ENCODE peak calls at places on chromosomes 11 and 22, in six cellular contexts. P, F, D, Z, A and I are unnamed samples.

GRCh38 chr11:122205036-122205435 is 89.0 kb upstream of the BLID start:
- DNase-seq in P (no peak), F (no peak), D (no peak), Z (no peak), A (no peak), I (no peak)

GRCh38 chr11:78961186-78961782 is 386.6 kb upstream of the NARS2 start:
- DNase-seq in P (no peak), F (no peak), D (peak; percentile 54), Z (peak; percentile 51), A (peak; percentile 81), I (peak; percentile 40)

GRCh38 chr22:46149493-46149997 is 781 bp upstream of the PPARA start:
- DNase-seq in P (no peak), F (peak; percentile 87), D (no peak), Z (peak; percentile 38), A (no peak), I (peak; percentile 55)

GRCh38 chr11:44623321-44623715 is 57.9 kb downstream of the CD82 start:
- DNase-seq in P (no peak), F (peak; percentile 50), D (no peak), Z (no peak), A (no peak), I (peak; percentile 16)

GRCh38 chr11:29538339-29539036 is 478.3 kb downstream of the KCNA4 start:
- DNase-seq in P (no peak), F (no peak), D (no peak), Z (peak; percentile 30), A (no peak), I (no peak)

GRCh38 chr11:266676-267439 is 11.3 kb upstream of the NLRP6 start:
- DNase-seq in P (no peak), F (no peak), D (no peak), Z (no peak), A (no peak), I (no peak)

GRCh38 chr22:50526849-50527801 is 1.7 kb upstream of the SCO2 start:
- DNase-seq in P (no peak), F (peak; percentile 80), D (peak; percentile 35), Z (peak; percentile 61), A (no peak), I (peak; percentile 83)

GRCh38 chr11:88523362-88524028 is 186.0 kb upstream of the CTSC start:
- DNase-seq in P (no peak), F (no peak), D (no peak), Z (peak; percentile 22), A (peak; percentile 10), I (no peak)

GRCh38 chr11:62925745-62926668 is 4.8 kb upstream of the CHRM1 start:
- DNase-seq in P (no peak), F (no peak), D (no peak), Z (no peak), A (no peak), I (no peak)

GRCh38 chr11:35214792-35215193 is 75.8 kb downstream of the CD44 start:
- DNase-seq in P (peak; percentile 53), F (no peak), D (peak; percentile 86), Z (peak; percentile 80), A (peak; percentile 5), I (no peak)

GRCh38 chr22:36512333-36512732 is 5.5 kb upstream of the FOXRED2 start:
- DNase-seq in P (no peak), F (no peak), D (no peak), Z (no peak), A (no peak), I (no peak)

GRCh38 chr11:73342633-73343032 is 33.6 kb upstream of the RELT start:
- DNase-seq in P (no peak), F (no peak), D (no peak), Z (no peak), A (no peak), I (no peak)

GRCh38 chr11:15764948-15765347 is 591.4 kb downstream of the SOX6 start:
- DNase-seq in P (no peak), F (no peak), D (no peak), Z (no peak), A (no peak), I (no peak)

DNA sequence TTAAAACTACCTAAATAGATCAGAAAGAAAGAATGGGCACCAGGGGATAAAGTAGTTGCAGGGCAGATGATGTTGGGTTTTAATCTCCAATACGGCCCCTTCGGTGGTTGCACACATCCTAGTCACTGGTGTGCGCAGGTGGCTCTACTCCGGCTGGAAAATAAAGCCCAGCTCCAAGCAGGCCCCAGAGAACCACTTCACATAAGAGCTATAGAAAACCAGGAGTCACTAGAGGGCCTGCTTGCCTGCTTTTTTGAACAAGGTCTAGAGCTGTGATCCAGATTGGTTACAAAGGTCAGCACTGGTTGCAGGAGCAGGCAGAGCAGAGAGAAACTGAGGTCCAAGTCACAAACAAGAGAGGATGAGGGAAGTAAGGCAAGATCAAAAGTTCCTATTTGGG is 41.5 kb upstream of the MS4A8 start:
- DNase-seq in P (no peak), F (no peak), D (no peak), Z (no peak), A (no peak), I (no peak)
- TF ChIP-seq CTCF in P (no peak), F (no peak), D (no peak), Z (no peak), A (no peak), I (peak; percentile 32)

DNA sequence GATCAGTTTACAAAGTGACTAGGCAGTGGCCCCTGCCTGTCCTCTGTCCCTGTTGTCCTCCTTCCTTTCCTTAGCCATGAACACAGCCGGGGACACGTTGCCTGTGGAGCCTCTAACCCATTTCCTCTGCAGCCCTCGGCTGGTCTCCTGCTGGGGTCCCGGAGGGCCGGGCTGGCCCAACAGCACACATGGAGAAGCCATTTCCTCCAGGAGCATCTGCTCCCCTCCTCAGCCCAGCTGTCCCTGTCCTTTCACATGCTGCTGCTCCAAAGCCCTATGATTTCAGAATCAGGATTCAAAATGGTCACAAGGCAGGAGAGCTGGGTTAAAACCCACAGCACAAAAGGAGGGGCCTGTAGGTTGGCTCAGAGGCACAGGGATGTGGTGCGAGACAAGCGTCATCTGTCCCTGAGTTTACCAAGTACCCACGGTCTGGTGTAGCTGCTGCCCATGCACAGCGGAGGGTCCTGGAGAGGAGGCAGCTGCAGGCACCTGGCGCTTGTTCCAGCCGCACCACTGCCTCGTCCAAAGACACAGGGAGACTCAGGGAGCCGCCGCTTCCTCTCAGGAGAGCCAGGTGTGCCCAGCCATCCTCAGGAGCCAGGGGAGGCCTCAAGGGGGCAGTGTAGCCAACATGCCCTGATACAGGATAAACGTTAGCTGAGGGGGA is 4.1 kb upstream of the VSIG10L2 start:
- DNase-seq in P (no peak), F (peak; percentile 64), D (peak; percentile 29), Z (peak; percentile 57), A (peak; percentile 50), I (peak; percentile 75)
- TF ChIP-seq CTCF in P (peak; percentile 83), F (peak; percentile 24), D (peak; percentile 37), Z (peak; percentile 78), A (peak; percentile 42), I (peak; percentile 80)

GRCh38 chr11:124463990-124464389 is 18.5 kb upstream of the OR8B8 start:
- DNase-seq in P (no peak), F (no peak), D (no peak), Z (no peak), A (no peak), I (no peak)
- TF ChIP-seq CTCF in P (no peak), F (no peak), D (no peak), Z (no peak), A (no peak), I (no peak)

DNA sequence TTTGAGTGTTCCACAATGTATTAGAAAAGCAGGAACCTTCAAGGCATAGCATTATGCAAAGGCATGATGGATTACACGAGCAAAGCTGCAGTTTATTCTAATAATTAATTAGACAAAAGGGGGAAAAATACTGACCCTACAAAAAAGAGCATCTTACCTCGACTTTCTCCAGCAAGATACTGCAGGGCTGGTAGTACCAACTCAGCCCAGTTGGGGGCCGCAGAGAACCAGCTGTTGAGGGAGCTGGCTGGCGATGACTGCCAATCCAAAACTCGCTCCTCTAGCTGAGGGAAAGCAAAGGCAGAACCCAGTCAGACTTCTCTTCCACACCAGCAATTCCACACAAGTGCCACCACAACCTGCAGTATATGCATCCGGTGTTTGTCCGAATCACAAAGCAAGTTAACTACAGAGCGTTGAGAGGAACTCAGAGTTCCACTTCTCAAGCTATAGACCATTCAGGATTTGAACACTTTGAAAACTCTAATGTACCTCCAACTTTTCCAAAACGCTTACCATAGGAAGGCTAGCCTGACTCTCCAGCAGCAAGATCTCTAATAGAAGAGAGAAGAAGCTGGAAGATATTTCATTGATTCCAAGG is 13.7 kb downstream of the NFRKB start:
- DNase-seq in P (no peak), F (no peak), D (peak; percentile 17), Z (peak; percentile 37), A (peak; percentile 51), I (peak; percentile 48)
- TF ChIP-seq CTCF in P (peak; percentile 71), F (no peak), D (peak; percentile 46), Z (peak; percentile 77), A (peak; percentile 44), I (peak; percentile 37)

GRCh38 chr11:133239530-133239929 is 292.8 kb downstream of the OPCML start:
- DNase-seq in P (no peak), F (no peak), D (no peak), Z (no peak), A (no peak), I (no peak)

GRCh38 chr11:133243832-133244231 is 288.5 kb downstream of the OPCML start:
- DNase-seq in P (no peak), F (no peak), D (no peak), Z (no peak), A (no peak), I (no peak)

GRCh38 chr11:133238455-133238854 is 293.8 kb downstream of the OPCML start:
- DNase-seq in P (no peak), F (no peak), D (no peak), Z (no peak), A (no peak), I (no peak)

DNA sequence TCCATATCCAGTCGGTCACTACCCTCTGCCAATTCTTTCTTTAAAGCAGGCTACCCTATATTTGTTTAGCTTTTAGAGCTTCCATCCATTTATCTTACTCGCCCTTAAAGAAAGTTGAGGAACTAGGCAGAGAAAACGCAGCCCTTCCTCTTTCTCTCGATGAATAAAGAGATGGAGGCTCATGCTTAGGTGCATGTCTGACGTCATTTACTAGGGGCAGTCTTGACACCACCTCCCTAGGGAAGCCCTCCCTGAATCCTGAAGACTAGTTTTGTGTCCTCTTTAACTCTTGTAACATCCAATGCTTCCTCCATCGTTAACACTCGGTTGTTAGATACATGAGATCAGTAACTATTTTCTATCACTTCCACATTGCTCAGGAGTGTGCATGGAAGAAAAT is 291.4 kb downstream of the OPCML start:
- DNase-seq in P (no peak), F (no peak), D (no peak), Z (no peak), A (no peak), I (no peak)
- TF ChIP-seq CTCF in P (no peak), F (no peak), D (no peak), Z (no peak), A (no peak), I (no peak)

GRCh38 chr22:20967697-20968201 is 694 bp downstream of the AIFM3 start:
- DNase-seq in P (no peak), F (no peak), D (no peak), Z (no peak), A (no peak), I (no peak)
- TF ChIP-seq CTCF in P (no peak), F (no peak), D (no peak), Z (no peak), A (no peak), I (no peak)

DNA sequence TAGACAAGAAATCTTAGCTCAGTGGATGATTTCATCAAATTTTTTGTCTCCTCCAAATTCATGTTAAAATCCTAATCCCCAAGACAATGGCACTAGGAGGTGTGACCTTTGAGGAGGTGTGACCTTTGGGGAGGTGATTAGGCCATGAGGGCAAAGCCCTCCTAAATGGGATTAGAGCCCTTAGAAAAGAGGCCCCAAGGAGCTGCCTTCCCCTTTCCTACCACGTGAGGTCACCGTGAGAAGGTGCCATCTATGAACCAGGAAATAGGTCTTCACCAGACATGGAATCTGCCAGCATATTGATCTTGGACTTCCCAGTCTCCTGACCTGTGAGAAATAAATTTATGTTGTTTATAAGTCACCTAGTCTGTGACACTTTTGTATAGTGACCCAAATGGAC is 138.7 kb downstream of the TRIM29 start:
- DNase-seq in P (no peak), F (no peak), D (no peak), Z (no peak), A (peak; percentile 23), I (no peak)
- TF ChIP-seq CTCF in P (peak; percentile 11), F (no peak), D (no peak), Z (no peak), A (peak; percentile 49), I (no peak)